ENCODE peak calls at places on chromosome 3, in five cellular contexts. T is GM12878, V is A549, N is tibial nerve, U is stomach. W is an unnamed sample.

GRCh38 chr3:191020730-191021405 is 158.4 kb upstream of the GMNC start:
- DNase-seq in N (no peak), U (no peak), V (no peak), T (no peak), W (no peak)

GRCh38 chr3:117165611-117166051 is 456.1 kb downstream of the TUSC7 start:
- DNase-seq in U (no peak), V (no peak), N (no peak), T (no peak), W (no peak)

GRCh38 chr3:187709155-187709554 is 6.8 kb upstream of the RTP2 start:
- DNase-seq in T (no peak), N (no peak), V (peak), U (no peak), W (peak)

GRCh38 chr3:155391104-155391503 is 97.6 kb upstream of the STRIT1 start:
- DNase-seq in N (no peak), T (no peak), U (no peak), V (no peak), W (no peak)

GRCh38 chr3:59559721-59560514 is 510.1 kb upstream of the CFAP20DC start:
- DNase-seq in N (no peak), T (no peak), U (no peak), V (peak), W (no peak)

GRCh38 chr3:141384575-141384974 is 16.3 kb downstream of the ZBTB38 start:
- DNase-seq in N (no peak), U (no peak), T (no peak), V (no peak), W (no peak)

GRCh38 chr3:190424478-190425439 is 24.9 kb downstream of the TMEM207 start:
- DNase-seq in N (peak), V (peak), U (peak), T (peak), W (peak)

GRCh38 chr3:180828001-180828720 is 84.3 kb upstream of the FXR1 start:
- DNase-seq in V (no peak), N (no peak), U (no peak), T (no peak), W (no peak)

GRCh38 chr3:71784914-71785593 is at the start of gene PROK2:
- DNase-seq in U (no peak), N (no peak), T (no peak), V (no peak), W (no peak)

GRCh38 chr3:122183893-122184590 is 574 bp downstream of the CASR start:
- DNase-seq in T (no peak), N (no peak), V (no peak), U (no peak), W (no peak)

GRCh38 chr3:15815696-15816095 is 17.9 kb upstream of the ANKRD28 start:
- DNase-seq in U (no peak), N (no peak), V (peak), T (no peak), W (peak)

GRCh38 chr3:72487078-72487765 is 361.0 kb downstream of the SHQ1 start:
- DNase-seq in V (peak), U (peak), N (peak), T (no peak), W (peak)

GRCh38 chr3:133834621-133835417 is 29.2 kb downstream of the SRPRB start:
- DNase-seq in T (no peak), N (no peak), U (no peak), V (no peak), W (no peak)

GRCh38 chr3:97742036-97742435 is 22.5 kb upstream of the ARL6 start:
- DNase-seq in V (no peak), N (no peak), T (no peak), U (no peak), W (no peak)

GRCh38 chr3:154850921-154851320 is 229.2 kb upstream of the MME start:
- DNase-seq in V (no peak), U (no peak), N (no peak), T (no peak), W (no peak)

GRCh38 chr3:18703798-18704197 is 278.7 kb upstream of the SATB1 start:
- DNase-seq in U (no peak), T (no peak), V (no peak), N (no peak), W (no peak)

GRCh38 chr3:177610677-177611654 is 413.7 kb upstream of the TBL1XR1 start:
- DNase-seq in U (peak), T (no peak), N (no peak), V (no peak), W (peak)

GRCh38 chr3:21704796-21705195 is 46.2 kb downstream of the ZNF385D start:
- DNase-seq in N (no peak), V (no peak), U (no peak), T (no peak), W (no peak)

GRCh38 chr3:177523072-177523675 is 325.9 kb upstream of the TBL1XR1 start:
- DNase-seq in T (no peak), U (no peak), N (no peak), V (no peak), W (no peak)

GRCh38 chr3:173502983-173503568 is 105.5 kb downstream of the NLGN1 start:
- DNase-seq in T (no peak), V (no peak), U (no peak), N (no peak), W (no peak)

GRCh38 chr3:12939137-12939536 is 97.8 kb upstream of the RPL32 start:
- DNase-seq in V (no peak), T (no peak), N (no peak), U (no peak), W (no peak)

GRCh38 chr3:69189487-69189886 is 67.1 kb upstream of the LMOD3 start:
- DNase-seq in N (no peak), V (no peak), U (no peak), T (no peak), W (no peak)

DNA sequence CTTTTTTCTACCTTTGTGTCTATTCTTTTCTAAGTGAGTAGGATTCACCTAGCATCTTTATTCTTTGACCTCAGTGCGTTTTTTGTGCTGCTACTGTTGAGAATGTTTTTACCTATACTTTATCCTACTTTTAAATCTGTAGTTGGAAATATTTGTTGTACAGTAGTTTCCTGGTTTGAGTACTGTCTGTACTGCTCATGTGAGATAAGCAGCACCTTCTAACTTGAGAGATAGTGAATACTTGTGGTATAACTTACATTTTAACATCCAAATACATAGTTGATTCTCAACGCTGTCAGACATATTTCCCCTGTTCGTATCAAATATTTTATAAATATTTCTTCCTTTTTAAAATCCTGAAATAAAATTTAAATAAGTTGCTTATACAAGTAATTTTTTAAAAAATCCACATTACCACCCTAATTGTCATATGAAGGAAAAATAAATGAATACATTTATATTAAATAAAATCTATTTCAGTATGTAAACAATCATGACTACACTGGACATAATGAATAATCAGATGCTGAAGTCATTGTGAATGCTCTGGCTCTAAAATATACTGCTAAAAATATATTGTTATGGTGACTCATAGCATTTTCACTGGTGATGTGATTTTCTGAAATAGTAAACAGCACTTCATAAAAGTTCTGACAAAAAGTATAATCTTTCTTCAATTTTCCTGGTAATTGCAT is 17.4 kb downstream of the ATP11B start:
- DNase-seq in N (no peak), T (no peak), V (no peak), U (no peak), W (no peak)
- TF ChIP-seq EP300 in N (no peak), T (no peak), V (no peak), U (no peak), W (no peak)

GRCh38 chr3:126507886-126508285 is 9.7 kb downstream of the UROC1 start:
- DNase-seq in U (no peak), T (no peak), V (no peak), N (no peak), W (no peak)
- H3K27ac ChIP-seq in U (no peak), T (no peak), V (no peak), N (no peak), W (no peak)

DNA sequence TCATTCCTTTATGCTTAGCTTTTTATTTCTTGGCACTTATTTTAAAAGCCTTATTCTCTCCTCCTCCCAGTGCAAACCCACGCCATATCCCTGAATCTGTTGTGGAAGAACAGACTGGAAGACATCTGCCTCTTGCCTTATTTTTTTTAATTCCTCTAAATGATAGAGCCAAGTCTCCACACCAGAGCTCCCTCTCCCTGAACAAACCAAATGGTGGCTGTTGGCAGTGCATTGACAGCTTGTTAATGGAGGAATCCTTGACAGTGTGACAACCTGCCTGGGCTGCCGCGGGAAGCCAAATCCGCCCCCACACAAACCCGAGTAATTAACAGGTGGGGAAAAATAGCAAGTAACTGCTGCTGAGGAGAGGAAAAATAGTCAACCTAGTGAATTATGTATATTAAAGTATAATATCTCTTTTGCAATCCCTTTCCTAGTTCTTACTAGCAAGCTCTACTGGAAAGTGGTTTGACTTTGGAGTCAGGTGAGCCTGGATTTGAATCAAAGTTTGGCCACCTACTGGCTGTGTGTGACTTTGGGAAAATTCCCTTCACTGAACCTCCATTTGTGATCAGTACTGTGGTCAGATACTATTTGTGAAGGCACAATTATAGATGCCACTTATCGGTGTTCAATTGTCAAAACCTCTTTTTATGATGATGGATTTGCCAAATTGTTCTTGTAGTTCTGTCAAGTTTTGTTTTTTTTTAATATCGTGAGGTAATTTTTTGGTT is 589.6 kb downstream of the PDCD6IP start:
- DNase-seq in T (no peak), U (no peak), N (no peak), V (no peak), W (no peak)
- TF ChIP-seq EP300 in T (no peak), U (no peak), N (no peak), V (no peak), W (no peak)

DNA sequence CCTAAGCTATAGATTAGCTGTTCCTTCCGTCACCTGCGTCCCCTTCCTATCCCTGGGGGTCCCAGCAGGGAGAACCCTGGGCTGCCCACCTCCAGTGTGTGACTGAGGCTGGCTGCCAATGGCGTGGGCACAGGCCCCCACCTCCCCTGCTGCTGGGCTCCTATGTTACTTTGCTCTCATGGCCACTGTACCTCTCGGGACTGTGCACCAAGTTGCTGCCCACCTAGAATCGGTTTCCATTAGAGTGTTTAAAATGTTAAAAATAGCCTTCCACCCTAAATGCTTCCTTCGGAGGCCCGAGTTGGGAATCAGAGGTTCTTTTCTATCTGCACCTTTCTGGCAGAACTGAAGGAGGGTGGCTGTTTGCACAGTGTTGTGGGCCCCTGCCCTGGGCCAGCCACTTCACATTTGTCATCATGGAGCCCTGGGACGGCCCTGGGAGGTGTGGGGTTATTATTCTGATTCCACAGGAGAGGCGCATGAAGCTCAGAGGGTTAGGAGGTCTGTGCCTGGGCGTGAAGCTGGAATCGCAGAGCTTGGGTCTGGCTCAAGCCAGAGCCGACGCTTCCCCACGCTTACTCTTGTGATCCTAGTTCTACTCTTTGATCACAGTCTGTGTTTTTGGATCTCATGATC is 29.1 kb downstream of the IRAK2 start:
- DNase-seq in N (no peak), V (no peak), T (no peak), U (no peak), W (no peak)
- H3K27ac ChIP-seq in N (no peak), V (peak), T (peak), U (peak), W (peak)

DNA sequence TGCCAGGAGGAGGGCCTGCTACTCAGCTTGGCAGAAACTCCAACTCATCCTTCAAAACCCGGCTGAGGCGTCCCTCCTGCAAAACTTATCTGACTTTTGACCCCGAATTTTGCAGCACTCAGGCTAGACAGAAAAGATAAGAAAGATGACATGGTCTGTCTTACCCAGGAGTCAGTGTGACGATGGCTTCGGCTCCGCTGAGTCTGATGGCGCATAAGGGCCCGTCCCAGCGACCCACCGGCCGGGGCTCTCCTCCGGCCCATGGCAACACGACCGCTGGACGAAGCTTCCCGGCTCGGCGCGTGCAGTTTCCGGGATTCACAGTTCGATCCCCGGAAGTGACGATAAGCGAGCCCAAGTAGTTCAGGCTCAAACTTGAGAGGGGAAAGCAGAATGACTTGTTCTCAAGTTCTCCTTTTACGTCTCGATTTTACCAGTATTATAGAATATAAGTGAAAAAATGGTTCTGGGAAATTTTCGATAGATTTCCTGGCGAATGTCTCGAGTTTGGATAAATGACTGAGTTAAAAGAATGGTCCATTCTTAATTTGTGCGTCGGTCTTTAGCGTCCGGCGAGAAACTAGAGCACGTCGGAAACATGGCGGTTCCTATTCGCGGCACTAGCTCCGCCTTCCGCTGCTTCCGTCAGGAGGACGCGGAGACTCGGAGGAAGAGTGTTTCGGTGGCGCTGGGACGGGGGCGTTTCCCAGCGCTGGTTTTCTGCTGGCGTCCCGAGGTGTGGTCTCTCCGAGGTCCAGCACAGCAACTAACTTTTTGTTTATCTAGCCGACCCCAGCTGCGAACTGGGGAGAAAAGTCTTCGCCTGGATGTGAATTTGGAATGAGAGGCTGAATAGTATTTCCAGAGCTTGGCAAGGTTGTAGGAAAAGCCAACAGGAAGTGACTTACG is at the start of gene LSG1:
- DNase-seq in U (peak), N (peak), V (peak), T (peak), W (peak)
- TF ChIP-seq EP300 in U (no peak), N (peak), V (no peak), T (no peak), W (no peak)

GRCh38 chr3:46950177-46950576 is 26.4 kb downstream of the CCDC12 start:
- DNase-seq in N (no peak), V (no peak), T (no peak), U (no peak), W (no peak)

GRCh38 chr3:46947981-46948791 is 28.4 kb downstream of the CCDC12 start:
- DNase-seq in U (peak), V (peak), N (no peak), T (no peak), W (peak)

GRCh38 chr3:46950661-46951241 is 25.8 kb downstream of the CCDC12 start:
- DNase-seq in V (no peak), N (no peak), T (no peak), U (no peak), W (no peak)

GRCh38 chr3:46947545-46947899 is 29.0 kb downstream of the CCDC12 start:
- DNase-seq in U (no peak), N (no peak), V (no peak), T (no peak), W (no peak)

GRCh38 chr3:46948830-46949671 is 27.5 kb downstream of the CCDC12 start:
- DNase-seq in V (no peak), N (no peak), T (no peak), U (peak), W (peak)
- H3K27ac ChIP-seq in V (peak), N (no peak), T (peak), U (peak), W (peak)

GRCh38 chr3:65126527-65127440 is 439.0 kb upstream of the ADAMTS9 start:
- DNase-seq in N (no peak), U (no peak), T (no peak), V (no peak), W (no peak)
- TF ChIP-seq EP300 in N (no peak), U (no peak), T (no peak), V (no peak), W (no peak)

DNA sequence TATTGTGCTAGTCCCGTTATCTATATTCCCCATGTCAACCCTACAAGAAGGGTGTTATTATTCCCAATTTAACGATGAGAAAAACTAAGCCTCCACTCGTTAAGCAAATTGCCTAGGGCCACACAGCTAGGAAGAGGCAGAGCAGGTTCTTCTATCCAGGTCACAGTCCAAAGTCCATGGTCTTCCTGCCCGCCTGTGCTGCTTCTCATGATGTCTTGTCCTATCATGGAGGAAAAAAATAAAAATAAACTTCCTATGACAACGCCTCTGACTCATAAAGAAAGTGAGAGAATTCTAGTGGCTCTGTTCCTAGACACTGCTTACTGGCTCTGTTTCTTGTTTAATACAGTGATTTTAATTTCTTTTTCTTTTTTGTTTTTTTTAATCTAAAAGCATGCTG is 9.7 kb downstream of the COL8A1 start:
- DNase-seq in U (no peak), V (no peak), N (no peak), T (no peak), W (no peak)
- H3K27ac ChIP-seq in U (peak), V (no peak), N (peak), T (no peak), W (no peak)

DNA sequence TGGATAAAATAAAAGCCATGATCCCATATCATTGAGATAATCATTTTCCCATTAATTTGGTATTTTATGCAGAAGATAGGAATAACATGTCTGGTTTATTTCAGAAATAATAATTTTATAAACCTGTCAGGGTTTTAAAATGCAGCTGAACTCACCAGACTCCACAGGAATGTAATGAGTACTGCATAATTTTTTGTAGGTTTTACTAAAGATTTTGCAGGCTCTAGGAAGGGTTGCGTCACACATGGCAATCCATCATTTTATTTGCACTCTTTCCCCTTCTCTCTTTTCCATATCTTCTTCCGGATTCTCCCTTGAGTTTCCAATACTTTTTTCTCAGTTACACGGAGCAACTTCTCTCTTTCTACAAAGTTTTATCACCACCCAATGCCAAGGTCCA is 234.7 kb downstream of the NFKBIZ start:
- DNase-seq in U (no peak), T (no peak), V (no peak), N (no peak), W (no peak)
- TF ChIP-seq EP300 in U (no peak), T (no peak), V (no peak), N (no peak), W (no peak)

GRCh38 chr3:49636883-49637609 is 37.1 kb upstream of the APEH start:
- DNase-seq in T (no peak), V (no peak), N (no peak), U (no peak), W (no peak)
- H3K27ac ChIP-seq in T (no peak), V (no peak), N (no peak), U (no peak), W (no peak)

W was measured in HepG2.